ENCODE peak calls at places on chromosome 9, in seven cellular contexts. N is A549, C is tibial artery, P is pancreas, H is endothelial cell, A is fibroblast of pulmonary artery, D is endodermal cell. L is an unnamed sample.

GRCh38 chr9:136436055-136436634 is 3.5 kb downstream of the INPP5E start:
- DNase-seq in N (no peak), C (no peak), P (no peak), H (no peak), A (no peak), D (no peak), L (no peak)

GRCh38 chr9:80378669-80379293 is 807.0 kb downstream of the TLE4 start:
- DNase-seq in N (no peak), C (no peak), P (no peak), H (no peak), A (no peak), D (no peak), L (no peak)

GRCh38 chr9:97382099-97382718 is 29.7 kb upstream of the TDRD7 start:
- DNase-seq in N (no peak), C (no peak), P (no peak), H (no peak), A (no peak), D (no peak), L (no peak)

GRCh38 chr9:134644715-134645606 is 3.4 kb downstream of the COL5A1 start:
- DNase-seq in N (peak; percentile 91), C (peak; percentile 93), P (peak; percentile 50), H (no peak), A (peak; percentile 99), D (no peak), L (peak; percentile 96)

GRCh38 chr9:124267271-124267807 is 9.6 kb downstream of the NEK6 start:
- DNase-seq in N (peak; percentile 56), C (peak; percentile 91), P (peak; percentile 58), H (peak; percentile 28), A (peak; percentile 83), D (no peak), L (no peak)

GRCh38 chr9:99103054-99103453 is 1.9 kb upstream of the TGFBR1 start:
- DNase-seq in N (peak; percentile 31), C (no peak), P (no peak), H (no peak), A (no peak), D (no peak), L (no peak)

GRCh38 chr9:124784503-124784902 is 7.6 kb downstream of the OLFML2A start:
- DNase-seq in N (no peak), C (no peak), P (no peak), H (no peak), A (peak; percentile 51), D (no peak), L (no peak)

GRCh38 chr9:126615791-126616447 is 2.2 kb downstream of the LMX1B start:
- DNase-seq in N (no peak), C (no peak), P (no peak), H (no peak), A (no peak), D (peak; percentile 78), L (no peak)

GRCh38 chr9:107068581-107068980 is 205.6 kb downstream of the ZNF462 start:
- DNase-seq in N (no peak), C (no peak), P (no peak), H (no peak), A (no peak), D (no peak), L (no peak)

GRCh38 chr9:98867434-98868168 is 60.1 kb downstream of the GALNT12 start:
- DNase-seq in N (no peak), C (peak; percentile 92), P (peak; percentile 82), H (no peak), A (peak; percentile 94), D (no peak), L (no peak)

GRCh38 chr9:97510797-97511761 is 9.6 kb downstream of the TMOD1 start:
- DNase-seq in N (no peak), C (peak; percentile 25), P (no peak), H (no peak), A (peak; percentile 57), D (peak; percentile 13), L (peak; percentile 21)

GRCh38 chr9:81814404-81814793 is 113.8 kb upstream of the SPATA31D4 start:
- DNase-seq in N (no peak), C (no peak), P (no peak), H (no peak), A (no peak), D (no peak), L (no peak)

GRCh38 chr9:112881366-112881765 is 9.3 kb downstream of the SLC46A2 start:
- DNase-seq in N (no peak), C (no peak), P (no peak), H (no peak), A (peak; percentile 33), D (no peak), L (no peak)

GRCh38 chr9:23683476-23684095 is 142.5 kb downstream of the ELAVL2 start:
- DNase-seq in N (no peak), C (no peak), P (no peak), H (no peak), A (no peak), D (peak; percentile 56), L (no peak)

GRCh38 chr9:27945386-27945785 is 372.1 kb upstream of the C9orf72 start:
- DNase-seq in N (no peak), C (no peak), P (no peak), H (no peak), A (no peak), D (no peak), L (no peak)

GRCh38 chr9:18238254-18238653 is 235.7 kb upstream of the ADAMTSL1 start:
- DNase-seq in N (no peak), C (no peak), P (no peak), H (no peak), A (peak; percentile 90), D (no peak), L (no peak)

GRCh38 chr9:103037508-103038477 is 42.7 kb downstream of the CYLC2 start:
- DNase-seq in N (no peak), C (no peak), P (no peak), H (no peak), A (peak; percentile 13), D (peak; percentile 68), L (no peak)

GRCh38 chr9:107691649-107692048 is 202.1 kb upstream of the KLF4 start:
- DNase-seq in N (no peak), C (no peak), P (no peak), H (no peak), A (no peak), D (no peak), L (no peak)

GRCh38 chr9:135415586-135415985 is 64.0 kb upstream of the PPP1R26 start:
- DNase-seq in N (no peak), C (peak; percentile 29), P (no peak), H (no peak), A (no peak), D (no peak), L (no peak)

GRCh38 chr9:87685431-87685830 is 40.5 kb upstream of the CTSL start:
- DNase-seq in N (no peak), C (no peak), P (no peak), H (no peak), A (no peak), D (peak; percentile 12), L (no peak)

GRCh38 chr9:87686520-87687090 is 39.3 kb upstream of the CTSL start:
- DNase-seq in N (no peak), C (no peak), P (no peak), H (no peak), A (no peak), D (no peak), L (no peak)

GRCh38 chr9:87685871-87686519 is 39.9 kb upstream of the CTSL start:
- DNase-seq in N (no peak), C (no peak), P (no peak), H (no peak), A (no peak), D (peak; percentile 50), L (no peak)

GRCh38 chr9:87683751-87684626 is 41.9 kb upstream of the CTSL start:
- DNase-seq in N (no peak), C (no peak), P (no peak), H (no peak), A (no peak), D (peak; percentile 71), L (no peak)

GRCh38 chr9:87684627-87685204 is 41.2 kb upstream of the CTSL start:
- DNase-seq in N (peak; percentile 73), C (no peak), P (peak; percentile 76), H (peak; percentile 60), A (peak; percentile 52), D (peak; percentile 90), L (no peak)
- TF ChIP-seq CTCF in N (peak; percentile 86), C (peak; percentile 54), P (peak; percentile 81), H (peak; percentile 77), A (peak; percentile 78), D (peak; percentile 82), L (peak; percentile 64)

GRCh38 chr9:109574061-109574882 is 76.2 kb upstream of the PTPN3 start:
- DNase-seq in N (peak; percentile 43), C (no peak), P (no peak), H (peak; percentile 46), A (peak; percentile 75), D (no peak), L (peak; percentile 3)
- TF ChIP-seq CTCF in N (peak; percentile 77), C (peak; percentile 88), P (peak; percentile 49), H (peak; percentile 70), A (peak; percentile 69), D (peak; percentile 88), L (peak; percentile 62)

GRCh38 chr9:114122628-114123027 is 23.5 kb upstream of the KIF12 start:
- DNase-seq in N (no peak), C (no peak), P (no peak), H (no peak), A (no peak), D (peak; percentile 28), L (no peak)

GRCh38 chr9:114120192-114121014 is 21.3 kb upstream of the KIF12 start:
- DNase-seq in N (no peak), C (no peak), P (no peak), H (no peak), A (no peak), D (peak; percentile 26), L (no peak)

GRCh38 chr9:114123031-114123977 is 24.2 kb upstream of the KIF12 start:
- DNase-seq in N (no peak), C (no peak), P (no peak), H (no peak), A (no peak), D (peak; percentile 37), L (no peak)

GRCh38 chr9:114122152-114122615 is 23.1 kb upstream of the KIF12 start:
- DNase-seq in N (no peak), C (no peak), P (no peak), H (no peak), A (no peak), D (peak; percentile 23), L (no peak)

GRCh38 chr9:114121445-114122151 is 22.5 kb upstream of the KIF12 start:
- DNase-seq in N (no peak), C (no peak), P (no peak), H (no peak), A (no peak), D (peak; percentile 25), L (no peak)
- TF ChIP-seq CTCF in N (no peak), C (no peak), P (no peak), H (no peak), A (no peak), D (no peak), L (no peak)

GRCh38 chr9:21440139-21440538 is at the start of gene IFNA1:
- DNase-seq in N (no peak), C (no peak), P (no peak), H (no peak), A (no peak), D (no peak), L (no peak)

GRCh38 chr9:21432640-21433425 is 7.4 kb upstream of the IFNA1 start:
- DNase-seq in N (no peak), C (no peak), P (no peak), H (no peak), A (no peak), D (no peak), L (no peak)

GRCh38 chr9:21434202-21435014 is 5.8 kb upstream of the IFNA1 start:
- DNase-seq in N (peak; percentile 28), C (no peak), P (no peak), H (peak; percentile 27), A (peak; percentile 86), D (peak; percentile 77), L (peak; percentile 23)
- TF ChIP-seq CTCF in N (peak; percentile 86), C (no peak), P (peak; percentile 53), H (peak; percentile 46), A (peak; percentile 73), D (peak; percentile 76), L (peak; percentile 53)

GRCh38 chr9:127950513-127951210 is 13.0 kb upstream of the DPM2 start:
- DNase-seq in N (no peak), C (no peak), P (peak; percentile 78), H (no peak), A (no peak), D (no peak), L (no peak)
- TF ChIP-seq CTCF in N (no peak), C (no peak), P (no peak), H (no peak), A (no peak), D (no peak), L (no peak)

L was measured in AG04449.